ENCODE peak calls at places on chromosomes 1 and 21, in nine cellular contexts. O is transverse colon, J is mesendoderm, T is SK-N-SH, X is RWPE2, D is tibial nerve, W is tibial artery, B is brain microvascular endothelial cell, G is aorta. C is an unnamed sample.

GRCh38 chr1:178541829-178542553 is 29.1 kb downstream of the TEX35 start:
- DNase-seq in O (peak; percentile 83), J (peak; percentile 61), T (peak; percentile 82), X (no peak), D (no peak), W (no peak), B (no peak), G (peak; percentile 69), C (peak; percentile 89)

GRCh38 chr1:19156676-19157075 is 53.4 kb downstream of the UBR4 start:
- DNase-seq in O (peak; percentile 87), J (no peak), T (no peak), X (no peak), D (no peak), W (peak; percentile 40), B (no peak), G (peak; percentile 51), C (no peak)

GRCh38 chr1:17010601-17011438 is 908 bp downstream of the ATP13A2 start:
- DNase-seq in O (peak; percentile 66), J (peak; percentile 27), T (peak; percentile 77), X (no peak), D (no peak), W (peak; percentile 55), B (no peak), G (peak; percentile 78), C (peak; percentile 71)

GRCh38 chr1:155913969-155914757 is 3.0 kb upstream of the RIT1 start:
- DNase-seq in O (no peak), J (no peak), T (no peak), X (no peak), D (no peak), W (no peak), B (peak; percentile 23), G (no peak), C (no peak)

GRCh38 chr1:227726924-227727599 is 8.0 kb downstream of the JMJD4 start:
- DNase-seq in O (no peak), J (no peak), T (no peak), X (no peak), D (no peak), W (no peak), B (no peak), G (no peak), C (no peak)

GRCh38 chr1:43271186-43272118 is 1.7 kb downstream of the TMEM125 start:
- DNase-seq in O (no peak), J (peak; percentile 53), T (peak; percentile 8), X (peak; percentile 29), D (no peak), W (no peak), B (no peak), G (no peak), C (peak; percentile 79)

GRCh38 chr1:58718435-58718834 is 18.6 kb upstream of the MYSM1 start:
- DNase-seq in O (no peak), J (no peak), T (peak; percentile 58), X (no peak), D (no peak), W (no peak), B (no peak), G (no peak), C (no peak)

GRCh38 chr1:20194770-20195463 is 8.6 kb upstream of the PLA2G2C start:
- DNase-seq in O (peak; percentile 82), J (peak; percentile 72), T (peak; percentile 57), X (no peak), D (peak; percentile 22), W (peak; percentile 65), B (peak; percentile 50), G (peak; percentile 77), C (peak; percentile 74)

GRCh38 chr1:220448217-220448616 is 79.7 kb upstream of the MARK1 start:
- DNase-seq in O (no peak), J (no peak), T (no peak), X (no peak), D (no peak), W (no peak), B (no peak), G (no peak), C (no peak)

GRCh38 chr1:243642936-243643335 is 207.1 kb downstream of the AKT3 start:
- DNase-seq in O (no peak), J (peak; percentile 74), T (no peak), X (no peak), D (no peak), W (no peak), B (peak; percentile 21), G (no peak), C (no peak)

GRCh38 chr1:196152086-196152485 is 456.2 kb downstream of the KCNT2 start:
- DNase-seq in O (peak; percentile 7), J (no peak), T (no peak), X (no peak), D (no peak), W (no peak), B (no peak), G (no peak), C (no peak)

GRCh38 chr1:2205191-2205952 is 10.8 kb upstream of the FAAP20 start:
- DNase-seq in O (peak; percentile 98), J (peak; percentile 95), T (no peak), X (peak; percentile 97), D (peak; percentile 97), W (peak; percentile 97), B (peak; percentile 89), G (peak; percentile 98), C (peak; percentile 87)

GRCh38 chr1:2202008-2202575 is 7.5 kb upstream of the FAAP20 start:
- DNase-seq in O (no peak), J (no peak), T (no peak), X (no peak), D (no peak), W (no peak), B (no peak), G (no peak), C (no peak)

GRCh38 chr1:2202843-2203601 is 8.4 kb upstream of the FAAP20 start:
- DNase-seq in O (no peak), J (no peak), T (no peak), X (no peak), D (no peak), W (no peak), B (no peak), G (no peak), C (no peak)

GRCh38 chr1:2204384-2205190 is 10.0 kb upstream of the FAAP20 start:
- DNase-seq in O (peak; percentile 57), J (peak; percentile 89), T (peak; percentile 99), X (no peak), D (peak; percentile 66), W (peak; percentile 83), B (no peak), G (peak; percentile 93), C (peak; percentile 100)

DNA sequence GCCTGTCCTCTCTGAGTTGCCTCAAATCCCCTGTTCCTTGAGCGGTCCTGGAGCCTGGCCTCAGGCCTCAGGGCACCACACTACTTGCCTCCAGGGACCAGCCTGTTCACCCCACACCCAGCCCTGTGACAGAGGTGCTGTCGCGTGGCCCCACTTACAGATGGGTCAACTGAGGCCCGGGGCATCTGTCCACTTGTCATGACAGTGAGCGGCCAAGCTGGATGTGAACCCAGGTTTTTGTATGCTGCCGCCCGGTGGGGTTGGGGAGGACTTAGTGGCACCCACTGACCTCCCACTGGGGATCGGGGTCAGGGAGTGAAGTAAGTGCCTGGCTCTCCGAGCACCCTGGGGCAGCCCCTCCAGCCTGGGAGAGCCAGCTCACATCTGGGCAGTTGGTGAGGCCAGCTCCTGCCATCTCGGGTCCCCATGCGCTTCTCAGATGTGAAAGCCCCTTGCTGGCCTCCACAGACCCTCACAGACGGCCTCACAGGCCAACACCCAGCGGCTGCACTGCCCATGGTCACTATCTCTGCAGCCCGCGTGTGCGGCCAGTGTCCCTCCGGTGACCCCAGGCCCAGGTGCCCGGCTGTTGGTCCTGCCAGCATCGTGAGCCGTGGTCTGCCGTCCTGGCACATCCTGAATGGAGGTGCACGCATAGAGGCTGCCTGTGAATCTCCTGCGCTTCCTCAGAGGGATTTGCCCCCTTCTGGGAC is 9.3 kb upstream of the FAAP20 start:
- DNase-seq in O (peak; percentile 14), J (no peak), T (no peak), X (no peak), D (no peak), W (no peak), B (no peak), G (peak; percentile 71), C (no peak)
- H3K4me3 ChIP-seq in O (peak overlapping the region; percentile 18), J (no peak overlapping the region), T (no peak overlapping the region), X (no peak overlapping the region), D (peak overlapping the region; percentile 48), W (peak overlapping the region; percentile 60), B (peak overlapping the region; percentile 61), G (no peak overlapping the region), C (peak overlapping the region; percentile 63)

GRCh38 chr1:47437518-47438320 is at the start of gene FOXD2:
- DNase-seq in O (peak; percentile 94), J (peak; percentile 91), T (peak; percentile 96), X (no peak), D (peak; percentile 79), W (peak; percentile 77), B (peak; percentile 39), G (peak; percentile 93), C (peak; percentile 99)
- H3K27me3 ChIP-seq in O (peaks cover 92% of the 10 kb centered on the region), J (peaks cover 74% of the 10 kb centered on the region), T (peaks cover 82% of the 10 kb centered on the region), X (peaks cover 43% of the 10 kb centered on the region), D (peaks cover 75% of the 10 kb centered on the region), W (no peaks in the 10 kb centered on the region), B (peaks cover 30% of the 10 kb centered on the region), G (no peaks in the 10 kb centered on the region), C (peaks cover 97% of the 10 kb centered on the region)

DNA sequence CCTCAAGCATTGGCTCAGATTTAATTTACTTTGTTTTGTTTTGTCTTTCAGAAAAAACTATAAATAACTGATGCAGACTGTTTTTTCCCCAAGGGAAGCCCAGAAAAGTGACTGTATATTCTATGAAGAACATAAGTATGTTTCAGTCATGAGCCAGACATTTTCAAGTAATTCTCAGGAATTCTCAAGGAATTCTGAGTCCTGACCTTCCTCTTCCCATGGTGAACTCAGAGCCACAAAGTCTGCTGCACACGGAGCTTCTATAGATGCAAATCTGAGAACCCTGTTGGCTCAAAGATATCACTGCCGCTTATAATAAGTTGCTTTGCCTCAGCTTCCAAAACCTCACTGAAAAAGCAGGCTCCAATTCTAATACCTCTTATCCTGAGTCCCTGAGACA is 418.4 kb upstream of the RUNX1 start:
- DNase-seq in O (no peak), J (no peak), T (no peak), X (no peak), D (no peak), W (no peak), B (no peak), G (no peak), C (no peak)
- H3K36me3 ChIP-seq in O (no peaks in the 10 kb centered on the region), J (no peaks in the 10 kb centered on the region), T (no peaks in the 10 kb centered on the region), X (no peaks in the 10 kb centered on the region), D (no peaks in the 10 kb centered on the region), W (no peaks in the 10 kb centered on the region), B (no peaks in the 10 kb centered on the region), G (no peaks in the 10 kb centered on the region), C (no peaks in the 10 kb centered on the region)

GRCh38 chr1:1125945-1126344 is 10.1 kb upstream of the C1orf159 start:
- DNase-seq in O (peak; percentile 66), J (no peak), T (no peak), X (no peak), D (no peak), W (no peak), B (no peak), G (no peak), C (peak; percentile 62)

GRCh38 chr1:1127551-1128451 is 11.9 kb upstream of the C1orf159 start:
- DNase-seq in O (peak; percentile 32), J (no peak), T (no peak), X (no peak), D (no peak), W (no peak), B (no peak), G (no peak), C (peak; percentile 57)

GRCh38 chr1:1129309-1129708 is 13.4 kb upstream of the C1orf159 start:
- DNase-seq in O (no peak), J (no peak), T (no peak), X (no peak), D (no peak), W (no peak), B (no peak), G (no peak), C (no peak)

GRCh38 chr1:1124786-1125642 is 9.1 kb upstream of the C1orf159 start:
- DNase-seq in O (peak; percentile 92), J (no peak), T (no peak), X (no peak), D (no peak), W (no peak), B (no peak), G (no peak), C (peak; percentile 67)

GRCh38 chr1:1128454-1129139 is 12.7 kb upstream of the C1orf159 start:
- DNase-seq in O (peak; percentile 63), J (no peak), T (no peak), X (no peak), D (no peak), W (no peak), B (no peak), G (no peak), C (no peak)
- H3K4me3 ChIP-seq in O (peak overlapping the region; percentile 37), J (no peak overlapping the region), T (no peak overlapping the region), X (no peak overlapping the region), D (no peak overlapping the region), W (no peak overlapping the region), B (no peak overlapping the region), G (no peak overlapping the region), C (no peak overlapping the region)

C was measured in H7.